ENCODE peak calls at places on chromosomes 6 and 20, in six cellular contexts. F is mesendoderm; V is upper lobe of left lung; L is hepatocyte; T is fibroblast of lung; K is CD8-positive, alpha-beta T cell. Q is an unnamed sample.

GRCh38 chr6:121516331-121516730 is 80.9 kb downstream of the GJA1 start:
- DNase-seq in K (no peak), F (no peak), L (no peak), T (peak; percentile 87), V (no peak), Q (no peak)

GRCh38 chr6:22095886-22096285 is 200.9 kb downstream of the PRL start:
- DNase-seq in V (no peak), K (no peak), L (no peak), T (peak; percentile 20), F (no peak), Q (no peak)

GRCh38 chr6:157314705-157315321 is 8.5 kb downstream of the TMEM242 start:
- DNase-seq in T (peak; percentile 75), V (no peak), F (peak; percentile 78), L (peak; percentile 73), K (no peak), Q (no peak)

GRCh38 chr6:49522710-49523593 is 23.2 kb downstream of the GLYATL3 start:
- DNase-seq in L (peak; percentile 57), K (no peak), V (no peak), T (no peak), F (no peak), Q (no peak)

GRCh38 chr6:92930212-92930611 is 489.1 kb downstream of the EPHA7 start:
- DNase-seq in K (no peak), F (no peak), L (no peak), T (no peak), V (no peak), Q (no peak)

GRCh38 chr6:69424581-69424980 is 372.2 kb downstream of the LMBRD1 start:
- DNase-seq in K (no peak), F (no peak), T (no peak), V (peak; percentile 7), L (no peak), Q (no peak)

GRCh38 chr20:5877128-5877527 is 73.2 kb downstream of the TRMT6 start:
- DNase-seq in L (no peak), K (no peak), F (no peak), T (no peak), V (no peak), Q (no peak)

GRCh38 chr6:73030257-73030656 is 195.0 kb downstream of the KHDC1L start:
- DNase-seq in L (no peak), V (no peak), K (no peak), T (peak; percentile 13), F (no peak), Q (no peak)

GRCh38 chr20:34037767-34038166 is 44.1 kb downstream of the RALY start:
- DNase-seq in T (no peak), F (no peak), K (no peak), V (no peak), L (peak; percentile 23), Q (no peak)

GRCh38 chr6:105793132-105793531 is 293.0 kb upstream of the PRDM1 start:
- DNase-seq in F (peak; percentile 31), T (no peak), K (no peak), V (no peak), L (no peak), Q (no peak)

GRCh38 chr6:127976111-127976510 is 75.3 kb upstream of the THEMIS start:
- DNase-seq in T (no peak), V (no peak), L (no peak), K (no peak), F (no peak), Q (no peak)

GRCh38 chr6:105250523-105250922 is 70.7 kb upstream of the POPDC3 start:
- DNase-seq in L (peak; percentile 46), T (peak; percentile 63), V (no peak), F (no peak), K (no peak), Q (no peak)

GRCh38 chr6:7138111-7138510 is 30.4 kb downstream of the RREB1 start:
- DNase-seq in V (no peak), K (no peak), F (no peak), T (no peak), L (no peak), Q (no peak)

GRCh38 chr6:7142228-7142801 is 34.6 kb downstream of the RREB1 start:
- DNase-seq in L (no peak), V (peak; percentile 69), F (no peak), K (no peak), T (no peak), Q (no peak)

GRCh38 chr6:7140631-7141366 is 33.0 kb downstream of the RREB1 start:
- DNase-seq in T (peak; percentile 73), F (peak; percentile 87), K (peak; percentile 84), L (peak; percentile 89), V (peak; percentile 98), Q (peak; percentile 86)

GRCh38 chr6:7138921-7139358 is 31.2 kb downstream of the RREB1 start:
- DNase-seq in L (peak; percentile 58), F (peak; percentile 93), V (no peak), T (no peak), K (no peak), Q (peak; percentile 77)

GRCh38 chr6:7139835-7140470 is 32.2 kb downstream of the RREB1 start:
- DNase-seq in F (no peak), V (no peak), K (no peak), L (no peak), T (no peak), Q (no peak)
- H3K4me1 ChIP-seq in F (peaks cover 17% of the 10 kb centered on the region), V (peaks cover 56% of the 10 kb centered on the region), K (peaks cover 60% of the 10 kb centered on the region), L (peaks cover 53% of the 10 kb centered on the region), T (peaks cover 12% of the 10 kb centered on the region), Q (peaks cover 70% of the 10 kb centered on the region)

GRCh38 chr6:33276581-33276863 is 401 bp upstream of the B3GALT4 start:
- DNase-seq in V (no peak), L (no peak), K (no peak), T (peak; percentile 4), F (no peak), Q (no peak)
- H3K4me1 ChIP-seq in V (peaks cover 63% of the 10 kb centered on the region), L (peaks cover 51% of the 10 kb centered on the region), K (peaks cover 61% of the 10 kb centered on the region), T (peaks cover 19% of the 10 kb centered on the region), F (peaks cover 6% of the 10 kb centered on the region), Q (peaks cover 22% of the 10 kb centered on the region)

GRCh38 chr6:112332274-112332673 is 14.9 kb upstream of the RFPL4B start:
- DNase-seq in V (no peak), L (no peak), T (peak; percentile 65), F (no peak), K (no peak), Q (no peak)
- H3K4me1 ChIP-seq in V (peaks cover 10% of the 10 kb centered on the region), L (no peaks in the 10 kb centered on the region), T (peaks cover 10% of the 10 kb centered on the region), F (no peaks in the 10 kb centered on the region), K (no peaks in the 10 kb centered on the region), Q (no peaks in the 10 kb centered on the region)

DNA sequence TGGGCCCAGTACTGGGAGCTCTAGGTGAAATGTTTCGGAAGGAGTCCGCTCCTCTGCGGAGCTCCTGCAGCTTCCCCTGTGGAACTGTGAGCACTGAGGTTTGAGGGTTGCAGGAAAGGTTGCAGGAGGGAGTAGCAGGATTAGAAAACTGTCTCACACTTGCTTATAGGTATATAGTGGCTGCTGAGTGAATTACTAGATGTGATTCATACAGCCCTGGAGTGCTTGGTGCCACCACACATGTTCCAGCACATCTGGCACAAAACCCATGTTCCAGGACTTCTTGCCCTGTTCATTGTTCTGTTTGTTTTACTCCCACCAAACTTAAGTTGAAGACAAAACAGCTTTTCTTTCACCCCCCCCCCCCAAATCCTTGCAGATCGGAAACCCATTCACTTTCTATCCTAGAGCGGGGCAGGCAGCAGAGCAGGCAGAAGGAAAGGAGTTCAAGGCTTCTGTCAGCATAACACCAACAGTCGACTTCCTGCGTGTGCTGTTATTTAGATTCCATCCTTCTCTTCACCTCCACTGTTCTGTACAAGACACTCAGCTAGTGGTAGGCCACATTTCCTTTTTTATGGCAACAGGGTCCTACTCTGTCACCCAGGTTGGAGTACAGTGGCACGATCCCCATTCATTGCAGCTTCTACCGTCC is 669 bp upstream of the PEX6 start:
- DNase-seq in T (peak; percentile 47), K (no peak), V (no peak), F (no peak), L (peak; percentile 30), Q (no peak)
- H3K4me1 ChIP-seq in T (peaks cover 7% of the 10 kb centered on the region), K (peaks cover 45% of the 10 kb centered on the region), V (peaks cover 28% of the 10 kb centered on the region), F (no peaks in the 10 kb centered on the region), L (peaks cover 15% of the 10 kb centered on the region), Q (no peaks in the 10 kb centered on the region)

DNA sequence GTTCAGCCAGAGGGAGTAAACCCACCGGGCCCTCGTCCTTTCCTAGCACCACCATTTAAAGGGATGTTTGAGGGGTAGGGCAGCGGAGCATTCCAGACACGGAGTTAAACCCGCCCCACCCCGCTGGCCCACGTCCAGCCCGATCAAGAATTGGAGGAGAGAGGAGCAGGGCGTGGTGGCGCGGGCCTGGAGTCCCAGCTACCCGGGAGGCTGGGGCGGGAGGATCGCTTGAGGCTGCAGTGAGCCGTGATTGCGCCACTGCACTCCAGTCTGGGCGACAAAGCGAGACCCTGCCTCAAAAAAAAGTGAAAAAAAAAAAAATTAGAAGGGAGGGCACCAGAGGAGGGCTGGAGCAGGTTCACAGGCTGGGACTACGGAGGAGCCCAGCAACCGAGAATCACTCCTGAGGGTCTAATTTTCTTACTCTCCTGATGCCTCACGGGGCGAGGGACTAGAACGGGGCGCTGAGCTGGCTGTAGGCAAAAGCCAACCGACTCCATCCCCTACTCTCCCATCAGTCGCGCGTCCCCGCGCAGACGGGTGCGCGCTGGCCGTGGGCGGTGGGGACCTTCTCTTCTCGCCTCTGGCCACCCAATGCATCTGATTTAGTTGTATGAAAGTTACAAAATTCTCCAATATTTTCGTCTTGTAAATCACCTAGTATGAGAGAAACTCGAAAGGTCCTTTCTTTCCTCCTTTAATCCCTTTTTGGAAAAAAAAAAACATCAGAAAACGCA is 6.1 kb upstream of the HSPA1B start:
- DNase-seq in F (peak; percentile 79), L (peak; percentile 74), K (peak; percentile 62), V (peak; percentile 94), T (peak; percentile 48), Q (peak; percentile 82)
- H3K4me1 ChIP-seq in F (peaks cover 5% of the 10 kb centered on the region), L (peaks cover 49% of the 10 kb centered on the region), K (peaks cover 34% of the 10 kb centered on the region), V (peaks cover 79% of the 10 kb centered on the region), T (peaks cover 8% of the 10 kb centered on the region), Q (peaks cover 52% of the 10 kb centered on the region)

DNA sequence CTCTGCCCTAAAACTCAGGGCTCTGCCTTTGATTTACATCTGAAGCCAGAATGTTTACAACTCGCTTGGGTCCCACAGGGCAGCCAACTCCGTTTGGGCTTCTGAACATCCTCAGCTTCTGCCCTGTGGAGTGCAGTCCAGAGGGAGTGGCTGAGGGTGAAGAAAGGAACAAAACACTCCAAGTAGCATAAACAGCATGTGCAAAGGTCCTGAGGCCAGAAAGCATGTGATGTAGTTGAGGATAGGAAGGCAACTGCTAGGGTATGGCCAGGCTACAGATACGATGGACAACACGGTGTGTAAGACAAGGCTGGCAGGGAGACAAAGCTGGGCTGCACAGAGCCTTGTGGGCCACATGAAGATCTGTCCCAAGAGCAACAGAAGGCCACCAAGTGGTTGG is 12.5 kb downstream of the JAG1 start:
- DNase-seq in T (no peak), V (no peak), K (no peak), F (no peak), L (no peak), Q (no peak)
- H3K4me1 ChIP-seq in T (peaks cover 4% of the 10 kb centered on the region), V (peaks cover 25% of the 10 kb centered on the region), K (no peaks in the 10 kb centered on the region), F (peaks cover 34% of the 10 kb centered on the region), L (peaks cover 62% of the 10 kb centered on the region), Q (peaks cover 55% of the 10 kb centered on the region)

DNA sequence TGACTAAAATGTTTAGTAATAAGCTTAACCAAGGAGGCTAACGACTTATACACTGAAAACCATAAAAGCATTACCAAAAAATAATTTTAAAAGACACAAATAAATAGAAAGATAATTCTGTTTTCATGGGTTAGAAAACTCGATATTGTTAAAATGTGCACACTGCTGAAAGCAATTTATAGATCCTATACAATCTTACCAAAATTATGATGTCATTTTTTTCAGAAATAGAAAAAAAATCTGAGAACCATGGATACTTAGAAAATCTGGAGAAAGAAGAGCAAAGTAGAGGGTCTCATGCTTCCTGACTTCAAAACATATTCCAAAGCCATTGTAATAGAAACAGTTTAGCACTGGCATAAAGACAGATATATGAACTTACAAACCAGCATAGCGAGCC is 46.6 kb downstream of the HCRTR2 start:
- DNase-seq in T (no peak), L (no peak), F (no peak), V (no peak), K (no peak), Q (no peak)
- H3K4me1 ChIP-seq in T (no peaks in the 10 kb centered on the region), L (no peaks in the 10 kb centered on the region), F (no peaks in the 10 kb centered on the region), V (no peaks in the 10 kb centered on the region), K (no peaks in the 10 kb centered on the region), Q (no peaks in the 10 kb centered on the region)

Q was measured in pancreas.